ENCODE peak calls at places on chromosomes 12 and 14, in eight cellular contexts. Y is foreskin fibroblast, H is GM12892, P is SW 1271, Z is NCI-H1694 treated with DMSO at 0.1 percent for 48 hours, Q is NCI-H1930, B is left ventricle myocardium inferior, V is ELR. L is an unnamed sample.

GRCh38 chr12:108622921-108623514 is 10.7 kb downstream of the SELPLG start:
- DNase-seq in Y (no peak), H (no peak), P (no peak), Z (no peak), Q (no peak), B (no peak), V (no peak), L (no peak)

GRCh38 chr14:39232554-39233415 is 930 bp upstream of the MIA2 start:
- DNase-seq in Y (peak), H (no peak), P (no peak), Z (no peak), Q (no peak), B (no peak), V (peak), L (no peak)

GRCh38 chr12:50354908-50355307 is 41.5 kb downstream of the FAM186A start:
- DNase-seq in Y (no peak), H (no peak), P (no peak), Z (no peak), Q (no peak), B (no peak), V (no peak), L (no peak)

GRCh38 chr12:19915392-19916192 is 452.7 kb upstream of the PDE3A start:
- DNase-seq in Y (peak), H (no peak), P (peak), Z (peak), Q (peak), B (no peak), V (peak), L (peak)

GRCh38 chr12:118189761-118190181 is 53.8 kb downstream of the PEBP1 start:
- DNase-seq in Y (peak), H (no peak), P (no peak), Z (peak), Q (peak), B (peak), V (peak), L (no peak)

GRCh38 chr12:115867854-115868253 is 409.6 kb downstream of the MED13L start:
- DNase-seq in Y (no peak), H (no peak), P (no peak), Z (no peak), Q (no peak), B (no peak), V (no peak), L (no peak)

GRCh38 chr12:92629349-92630065 is 73.3 kb upstream of the PLEKHG7 start:
- DNase-seq in Y (no peak), H (no peak), P (no peak), Z (no peak), Q (no peak), B (no peak), V (peak), L (no peak)

GRCh38 chr12:32496946-32497345 is 97.6 kb downstream of the FGD4 start:
- DNase-seq in Y (no peak), H (no peak), P (no peak), Z (no peak), Q (no peak), B (no peak), V (no peak), L (no peak)

GRCh38 chr12:113137861-113138783 is 2.6 kb upstream of the RASAL1 start:
- DNase-seq in Y (no peak), H (no peak), P (no peak), Z (no peak), Q (no peak), B (no peak), V (no peak), L (no peak)

GRCh38 chr12:111033281-111034147 is 113.1 kb upstream of the MYL2 start:
- DNase-seq in Y (no peak), H (no peak), P (no peak), Z (peak), Q (no peak), B (no peak), V (no peak), L (no peak)

GRCh38 chr12:89343127-89343526 is 9.2 kb downstream of the DUSP6 start:
- DNase-seq in Y (peak), H (no peak), P (no peak), Z (no peak), Q (no peak), B (peak), V (no peak), L (no peak)

GRCh38 chr12:112969547-112970306 is 8.6 kb upstream of the OAS2 start:
- DNase-seq in Y (no peak), H (no peak), P (no peak), Z (no peak), Q (no peak), B (no peak), V (no peak), L (no peak)

GRCh38 chr12:116319316-116319715 is 41.8 kb upstream of the MED13L start:
- DNase-seq in Y (no peak), H (no peak), P (no peak), Z (no peak), Q (no peak), B (no peak), V (no peak), L (no peak)

GRCh38 chr12:107761502-107761904 is 566 bp upstream of the PRDM4 start:
- DNase-seq in Y (no peak), H (no peak), P (peak), Z (no peak), Q (no peak), B (no peak), V (peak), L (no peak)

GRCh38 chr14:49970474-49971147 is 77.7 kb downstream of the ARF6 start:
- DNase-seq in Y (peak), H (no peak), P (no peak), Z (no peak), Q (no peak), B (no peak), V (no peak), L (no peak)

GRCh38 chr12:91627225-91627624 is 444.6 kb upstream of the DCN start:
- DNase-seq in Y (no peak), H (no peak), P (no peak), Z (no peak), Q (no peak), B (no peak), V (no peak), L (no peak)

GRCh38 chr12:86241600-86241999 is 14.6 kb downstream of the MGAT4C start:
- DNase-seq in Y (no peak), H (no peak), P (no peak), Z (no peak), Q (no peak), B (no peak), V (no peak), L (no peak)

GRCh38 chr12:40192704-40193255 is 32.0 kb upstream of the LRRK2 start:
- DNase-seq in Y (no peak), H (peak), P (no peak), Z (no peak), Q (no peak), B (no peak), V (no peak), L (no peak)

GRCh38 chr14:25953532-25954144 is 644.2 kb downstream of the NOVA1 start:
- DNase-seq in Y (peak), H (no peak), P (no peak), Z (no peak), Q (no peak), B (no peak), V (no peak), L (no peak)

GRCh38 chr12:120381752-120382419 is 12.9 kb upstream of the MSI1 start:
- DNase-seq in Y (peak), H (no peak), P (no peak), Z (no peak), Q (no peak), B (no peak), V (peak), L (no peak)

L was measured in HS-27A.